ENCODE peak calls at places on chromosomes 4 and X, in six cellular contexts. M is colonic mucosa, V is heart right ventricle, W is SK-N-SH, Z is left ventricle myocardium inferior, O is neural progenitor cell. B is an unnamed sample. For H3K27me3, the result is how much of the 10 kb centered on the place peaks cover.

GRCh38 chrX:120813982-120814381 is 61.7 kb downstream of the CT47B1 start:
- DNase-seq in Z (no peak), V (no peak), O (peak), M (no peak), W (no peak), B (no peak)

GRCh38 chrX:71228063-71228642 is 5.1 kb downstream of the GJB1 start:
- DNase-seq in W (no peak), Z (no peak), M (no peak), V (no peak), O (no peak), B (no peak)

GRCh38 chrX:23811135-23811781 is 28.3 kb downstream of the SAT1 start:
- DNase-seq in M (no peak), W (no peak), Z (no peak), V (peak), O (no peak), B (peak)

GRCh38 chr4:46986922-46987638 is 6.3 kb downstream of the GABRA4 start:
- DNase-seq in V (no peak), Z (no peak), M (no peak), W (no peak), O (no peak), B (no peak)

GRCh38 chr4:102302762-102303161 is 42.5 kb downstream of the SLC39A8 start:
- DNase-seq in O (no peak), V (no peak), M (no peak), Z (no peak), W (no peak), B (no peak)

GRCh38 chrX:27444093-27444908 is 18.8 kb downstream of the PPP4R3C start:
- DNase-seq in W (no peak), M (no peak), Z (no peak), O (no peak), V (no peak), B (no peak)

GRCh38 chr4:112521123-112522116 is 5.4 kb upstream of the NEUROG2 start:
- DNase-seq in V (no peak), W (no peak), Z (no peak), M (no peak), O (peak), B (no peak)

GRCh38 chrX:140354431-140355120 is 150.3 kb downstream of the SOX3 start:
- DNase-seq in O (no peak), Z (no peak), V (no peak), M (no peak), W (no peak), B (no peak)

GRCh38 chrX:19683817-19684216 is 168.5 kb upstream of the MAP3K15 start:
- DNase-seq in Z (no peak), O (no peak), W (no peak), V (no peak), M (no peak), B (no peak)

GRCh38 chr4:166493828-166494432 is 620.9 kb downstream of the TLL1 start:
- DNase-seq in O (no peak), W (no peak), M (peak), Z (no peak), V (no peak), B (no peak)

GRCh38 chr4:15805583-15806517 is 27.7 kb downstream of the CD38 start:
- DNase-seq in W (peak), V (peak), M (peak), O (peak), Z (no peak), B (no peak)

DNA sequence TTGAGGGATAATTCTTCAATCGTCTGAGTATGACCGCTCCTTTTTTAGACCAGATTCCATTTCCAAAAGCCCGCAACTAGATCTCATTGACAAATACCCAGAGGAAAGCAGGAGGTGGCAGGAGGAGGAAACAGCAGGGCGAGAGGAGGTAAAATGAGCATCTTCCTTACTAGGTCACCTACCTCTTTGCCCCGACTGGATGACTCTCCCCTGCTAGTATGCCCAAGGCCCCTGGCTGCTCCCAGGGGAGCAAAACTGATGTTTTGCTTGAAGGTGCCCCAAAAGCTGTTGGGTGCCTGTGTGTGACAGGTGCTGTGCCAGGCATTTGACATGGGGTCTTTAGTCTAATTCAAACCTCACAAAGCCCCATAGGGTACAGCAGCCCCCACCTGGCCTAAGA is 48.9 kb downstream of the C4orf50 start:
- DNase-seq in Z (no peak), V (no peak), W (no peak), O (no peak), M (no peak), B (no peak)
- H3K27me3 ChIP-seq in Z (half or more), V (under half), W (under half), O (under half), M (under half), B (under half)

DNA sequence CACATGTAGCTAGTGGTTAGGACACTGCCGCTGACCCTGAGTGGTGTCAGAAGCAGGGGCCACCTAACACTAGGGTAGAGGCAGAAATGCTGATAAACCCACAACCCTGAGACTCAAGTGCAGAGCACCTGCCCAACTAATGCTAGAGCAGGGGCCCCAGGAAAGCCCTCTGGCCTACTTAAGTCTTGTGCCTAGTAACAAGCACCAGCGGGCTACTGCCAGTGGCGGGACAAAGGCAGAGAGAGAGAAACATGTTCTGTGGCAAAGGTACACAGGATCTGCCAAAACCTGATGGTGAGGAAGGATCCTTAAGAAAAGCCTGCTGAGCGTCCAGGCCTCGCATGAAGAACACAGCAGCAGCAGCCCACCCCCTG is 172.4 kb downstream of the PRDM5 start:
- DNase-seq in V (no peak), O (no peak), M (no peak), Z (no peak), W (no peak), B (no peak)
- H3K27ac ChIP-seq in V (no peak), O (no peak), M (no peak), Z (no peak), W (no peak), B (no peak)

GRCh38 chr4:1045193-1045594 is 33.8 kb downstream of the FGFRL1 start:
- DNase-seq in V (no peak), Z (peak), M (no peak), O (no peak), W (no peak), B (peak)
- H3K27me3 ChIP-seq in V (under half), Z (half or more), M (under half), O (half or more), W (under half), B (under half)

GRCh38 chr4:168717852-168718251 is 221.0 kb downstream of the PALLD start:
- DNase-seq in W (no peak), M (no peak), O (no peak), Z (peak), V (peak), B (no peak)

GRCh38 chr4:168713193-168713592 is 216.3 kb downstream of the PALLD start:
- DNase-seq in W (no peak), O (no peak), M (no peak), V (no peak), Z (no peak), B (no peak)

GRCh38 chr4:168719725-168720124 is 222.9 kb downstream of the PALLD start:
- DNase-seq in V (no peak), W (no peak), Z (no peak), O (no peak), M (no peak), B (no peak)

GRCh38 chr4:168715889-168716288 is 219.0 kb downstream of the PALLD start:
- DNase-seq in V (no peak), O (no peak), W (no peak), Z (no peak), M (no peak), B (no peak)

DNA sequence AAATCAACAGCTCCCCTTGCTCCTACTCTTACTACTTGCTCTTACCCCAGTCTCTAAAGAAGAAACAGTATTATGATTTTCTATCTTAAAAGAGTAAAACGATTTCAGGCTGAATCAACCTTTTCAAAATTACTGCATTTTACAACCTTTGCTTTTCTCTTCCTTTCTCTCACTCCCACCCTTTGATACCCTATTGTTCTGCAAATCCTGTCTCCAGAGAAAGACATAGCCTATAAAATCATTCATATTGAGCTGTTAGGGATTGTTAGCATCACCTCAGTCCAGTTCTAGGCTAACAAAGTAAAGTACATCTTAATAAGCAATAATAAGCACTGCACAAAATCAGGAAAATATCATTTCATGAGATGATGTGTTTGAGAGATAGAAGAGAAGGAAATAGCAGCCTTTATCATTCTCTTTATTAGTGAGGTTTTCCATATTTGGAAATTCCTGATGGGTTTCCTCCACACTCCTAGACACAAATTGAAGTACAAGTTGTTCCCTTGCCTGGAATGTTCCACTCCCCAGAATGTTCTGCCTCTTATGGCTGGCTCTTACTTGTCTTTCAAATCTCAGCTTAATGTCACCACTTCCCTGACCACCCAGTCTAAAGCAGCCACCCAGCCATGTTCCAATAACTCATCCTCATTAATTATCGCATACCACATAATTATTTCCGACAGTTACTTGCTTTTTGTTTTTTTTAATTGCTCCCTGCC is 219.7 kb downstream of the PALLD start:
- DNase-seq in M (no peak), V (no peak), W (no peak), O (no peak), Z (no peak), B (no peak)
- H3K27ac ChIP-seq in M (no peak), V (peak), W (no peak), O (no peak), Z (peak), B (peak)

DNA sequence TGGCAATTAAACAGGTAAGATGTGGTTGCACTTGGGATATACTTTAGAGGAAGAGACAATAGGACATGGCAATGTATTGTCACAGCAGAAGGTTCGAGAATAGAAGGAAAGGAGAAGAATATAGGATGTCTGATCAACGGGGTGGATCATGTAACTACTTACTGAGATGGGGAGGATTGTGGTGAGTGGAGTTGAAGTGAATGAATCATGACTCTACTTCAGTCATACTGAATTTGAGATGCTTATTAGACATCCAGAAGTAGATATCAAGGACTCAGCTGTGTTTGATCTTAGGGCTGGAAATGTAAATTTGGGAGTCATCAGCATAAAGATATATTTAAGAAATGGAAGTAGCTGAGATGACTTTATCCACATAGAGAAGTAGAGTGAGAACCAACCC is 29.1 kb upstream of the DHX15 start:
- DNase-seq in M (no peak), O (no peak), Z (no peak), W (no peak), V (no peak), B (no peak)
- H3K27me3 ChIP-seq in M (under half), O (under half), Z (under half), W (under half), V (under half), B (under half)

DNA sequence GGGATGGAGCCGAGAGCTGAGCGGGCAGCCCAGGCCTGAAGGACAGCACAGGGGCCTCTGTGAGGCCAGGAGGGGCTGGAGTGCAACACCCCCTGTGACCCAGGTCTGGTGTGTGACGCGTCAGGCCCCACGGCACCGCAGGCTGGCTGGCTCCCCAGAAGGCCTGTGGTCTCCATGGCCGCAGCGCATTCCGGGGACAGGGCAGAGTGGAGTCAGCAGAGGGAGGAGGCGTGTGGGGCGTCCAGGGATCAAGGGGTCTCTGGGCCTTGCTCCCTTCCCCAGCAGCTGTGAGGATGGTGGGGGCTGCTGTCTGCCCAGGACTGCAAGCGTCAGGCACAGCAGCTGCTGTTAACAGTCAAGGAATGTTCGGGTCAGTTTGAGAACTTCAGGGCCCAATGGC is 18.1 kb downstream of the PCGF3 start:
- DNase-seq in Z (no peak), O (no peak), W (no peak), M (no peak), V (no peak), B (no peak)
- H3K27ac ChIP-seq in Z (no peak), O (no peak), W (no peak), M (peak), V (no peak), B (peak)

GRCh38 chr4:54146139-54146538 is 46.2 kb downstream of the GSX2 start:
- DNase-seq in O (no peak), V (no peak), M (no peak), Z (no peak), W (no peak), B (no peak)

GRCh38 chr4:54152846-54153600 is 53.1 kb downstream of the GSX2 start:
- DNase-seq in O (no peak), V (no peak), W (no peak), Z (no peak), M (no peak), B (no peak)

DNA sequence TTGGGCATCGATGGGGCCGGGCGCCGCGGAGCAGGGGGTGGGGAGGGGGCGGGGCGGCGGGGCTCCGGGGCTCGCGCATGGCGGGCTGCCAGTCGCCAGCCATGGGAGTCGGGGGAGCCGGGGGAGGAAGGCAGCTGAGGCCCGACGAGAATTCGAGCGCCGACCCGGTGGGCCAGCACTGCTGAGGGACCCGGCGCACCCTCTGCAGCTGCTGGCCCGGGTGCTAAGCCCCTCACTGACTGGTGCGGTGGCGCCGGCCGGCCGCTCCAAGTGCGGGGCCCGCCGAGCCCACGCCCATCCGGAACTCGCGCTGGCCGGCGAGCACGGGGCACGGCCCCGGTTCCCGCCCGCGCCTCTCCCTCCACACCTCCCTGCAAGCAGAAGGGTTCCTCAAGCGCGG is 49.4 kb downstream of the GSX2 start:
- DNase-seq in M (no peak), O (no peak), W (peak), Z (no peak), V (no peak), B (no peak)
- H3K27me3 ChIP-seq in M (under half), O (under half), W (under half), Z (under half), V (under half), B (under half)

GRCh38 chrX:107537815-107538214 is 88.4 kb downstream of the FRMPD3 start:
- DNase-seq in V (peak), Z (no peak), M (peak), O (peak), W (peak), B (no peak)

GRCh38 chrX:107542500-107542899 is 85.8 kb upstream of the PRPS1 start:
- DNase-seq in Z (no peak), M (no peak), W (peak), V (no peak), O (peak), B (no peak)

DNA sequence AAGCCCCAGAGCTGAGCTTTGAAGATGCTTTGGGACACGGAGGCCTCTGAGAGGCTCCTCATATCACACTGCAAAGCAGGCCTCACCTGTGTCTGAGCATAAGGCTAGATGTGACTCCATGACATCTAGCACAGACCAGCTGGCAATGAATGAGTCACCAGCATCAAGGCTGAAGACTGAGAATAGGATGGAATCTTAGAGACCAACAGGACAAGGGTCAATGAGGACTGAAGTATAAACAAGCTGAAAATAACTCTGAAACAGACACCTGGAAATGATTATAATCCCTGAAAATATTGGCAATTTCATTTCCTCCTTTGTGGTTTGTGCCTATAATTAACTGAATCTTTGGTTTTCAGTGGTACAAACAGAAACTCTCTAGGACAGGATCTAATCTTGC is 87.1 kb upstream of the PRPS1 start:
- DNase-seq in V (no peak), O (no peak), Z (no peak), M (no peak), W (no peak), B (no peak)
- H3K27ac ChIP-seq in V (no peak), O (no peak), Z (no peak), M (no peak), W (no peak), B (no peak)

GRCh38 chr4:1773754-1774153 is 19.3 kb upstream of the FGFR3 start:
- DNase-seq in Z (no peak), M (no peak), W (no peak), V (no peak), O (no peak), B (no peak)
- H3K27me3 ChIP-seq in Z (under half), M (under half), W (under half), V (under half), O (under half), B (under half)

GRCh38 chr4:108171541-108172230 is 3.0 kb upstream of the LEF1 start:
- DNase-seq in V (no peak), M (no peak), Z (no peak), O (peak), W (peak), B (no peak)

GRCh38 chr4:108172780-108173598 is 4.3 kb upstream of the LEF1 start:
- DNase-seq in Z (no peak), V (peak), O (peak), W (peak), M (peak), B (peak)

GRCh38 chr4:108175966-108176365 is 7.2 kb upstream of the LEF1 start:
- DNase-seq in M (no peak), W (no peak), Z (no peak), V (no peak), O (no peak), B (no peak)

GRCh38 chr4:108172231-108172779 is 3.6 kb upstream of the LEF1 start:
- DNase-seq in W (peak), Z (no peak), O (peak), V (peak), M (no peak), B (no peak)

GRCh38 chr4:108173599-108174057 is 4.9 kb upstream of the LEF1 start:
- DNase-seq in Z (no peak), W (no peak), O (no peak), V (no peak), M (no peak), B (no peak)
- H3K27ac ChIP-seq in Z (no peak), W (no peak), O (no peak), V (no peak), M (no peak), B (peak)

B was measured in lower lobe of right lung.